ENCODE peak calls at places on chromosomes 11 and 22, in ten cellular contexts. Y, I, M, G, P, D, T, F, V and B are unnamed samples.

GRCh38 chr22:28620244-28620922 is 59.3 kb downstream of the TTC28 start:
- DNase-seq in D (no peak), G (no peak), I (peak; percentile 69), P (no peak), M (no peak), V (peak; percentile 29), T (no peak), F (peak; percentile 10), Y (no peak), B (no peak)

GRCh38 chr11:118622376-118623290 is 15.2 kb downstream of the PHLDB1 start:
- DNase-seq in D (peak; percentile 67), T (no peak), Y (peak; percentile 88), P (peak; percentile 76), F (peak; percentile 66), G (peak; percentile 40), I (peak; percentile 63), M (peak; percentile 16), V (peak; percentile 67), B (no peak)

GRCh38 chr11:132402056-132402684 is 1031.8 kb downstream of the NTM start:
- DNase-seq in P (no peak), M (peak; percentile 31), I (peak; percentile 42), Y (no peak), G (no peak), F (peak; percentile 40), V (peak; percentile 38), T (no peak), D (no peak), B (peak; percentile 2)

GRCh38 chr11:134312807-134313206 is 19.0 kb upstream of the GLB1L2 start:
- DNase-seq in M (no peak), P (no peak), Y (no peak), T (no peak), V (no peak), D (no peak), I (no peak), G (no peak), F (no peak), B (no peak)

GRCh38 chr11:86508604-86509471 is 134.2 kb downstream of the CCDC81 start:
- DNase-seq in G (no peak), V (no peak), D (no peak), T (no peak), F (no peak), M (no peak), I (peak; percentile 40), P (no peak), Y (no peak), B (no peak)

GRCh38 chr22:17228725-17229126 is 9.5 kb upstream of the ADA2 start:
- DNase-seq in T (no peak), G (no peak), V (no peak), F (no peak), Y (no peak), M (peak; percentile 59), D (no peak), I (no peak), P (no peak), B (no peak)

GRCh38 chr11:36352919-36353318 is 56.8 kb downstream of the PRR5L start:
- DNase-seq in G (no peak), M (no peak), V (no peak), Y (no peak), F (no peak), D (no peak), P (no peak), I (no peak), T (no peak), B (no peak)

GRCh38 chr11:118175031-118175531 is 1.4 kb downstream of the SCN2B start:
- DNase-seq in V (peak; percentile 18), P (no peak), F (peak; percentile 7), Y (no peak), I (peak; percentile 20), M (no peak), G (no peak), T (no peak), D (no peak), B (no peak)

GRCh38 chr11:110434952-110435779 is 5.4 kb downstream of the FDX1 start:
- DNase-seq in T (no peak), P (no peak), M (no peak), F (no peak), I (peak; percentile 24), V (peak; percentile 18), G (no peak), Y (no peak), D (no peak), B (no peak)
- TF ChIP-seq CTCF in T (no peak), P (peak; percentile 27), M (peak; percentile 10), F (peak; percentile 14), I (peak; percentile 24), V (no peak), G (no peak), Y (no peak), D (no peak), B (peak; percentile 22)

GRCh38 chr11:112291191-112291590 is 30.5 kb upstream of the PLET1 start:
- DNase-seq in P (no peak), V (no peak), Y (no peak), D (no peak), T (no peak), G (no peak), I (no peak), M (no peak), F (no peak), B (no peak)
- H3K4me3 ChIP-seq in P (no peak overlapping the region), V (no peak overlapping the region), Y (no peak overlapping the region), D (no peak overlapping the region), T (peak overlapping the region; percentile 84), G (no peak overlapping the region), I (peak overlapping the region; percentile 6), M (no peak overlapping the region), F (no peak overlapping the region), B (no peak overlapping the region)

DNA sequence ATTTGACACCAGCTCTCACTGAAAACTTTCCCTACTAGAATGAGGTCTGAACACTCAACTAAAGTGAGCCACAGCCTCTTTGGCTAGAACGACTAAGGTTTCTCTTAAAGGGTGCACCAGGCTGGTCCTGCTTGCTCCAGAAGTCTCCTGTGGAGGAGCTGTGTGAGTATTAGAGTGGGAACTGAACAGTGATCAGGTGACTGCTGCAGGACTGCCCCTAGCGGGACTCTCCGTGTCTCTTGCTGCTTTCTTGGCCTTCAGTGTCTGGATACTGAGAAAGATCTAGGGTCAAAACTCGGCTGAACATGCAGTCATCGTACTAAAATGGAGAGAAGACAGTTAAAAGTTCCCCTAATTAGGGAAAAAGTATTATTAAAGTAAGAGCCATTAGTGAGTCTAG is 34.6 kb downstream of the FAM118A start:
- DNase-seq in D (no peak), T (no peak), Y (no peak), G (no peak), M (no peak), F (peak; percentile 31), V (no peak), P (no peak), I (peak; percentile 34), B (no peak)
- TF ChIP-seq CTCF in D (no peak), T (no peak), Y (no peak), G (no peak), M (no peak), F (peak; percentile 25), V (no peak), P (no peak), I (peak; percentile 33), B (no peak)

GRCh38 chr22:33842006-33842354 is 78.3 kb downstream of the LARGE1 start:
- DNase-seq in F (no peak), T (no peak), Y (no peak), M (no peak), G (no peak), P (no peak), V (no peak), I (no peak), D (no peak), B (no peak)
- H3K4me3 ChIP-seq in F (no peak overlapping the region), T (peak overlapping the region; percentile 52), Y (no peak overlapping the region), M (no peak overlapping the region), G (no peak overlapping the region), P (no peak overlapping the region), V (no peak overlapping the region), I (no peak overlapping the region), D (no peak overlapping the region), B (no peak overlapping the region)

GRCh38 chr11:69899957-69900821 is 81.0 kb upstream of the FGF3 start:
- DNase-seq in V (no peak), I (no peak), M (no peak), Y (peak; percentile 84), G (no peak), F (no peak), P (no peak), D (no peak), T (no peak), B (no peak)
- TF ChIP-seq CTCF in V (no peak), I (no peak), M (no peak), Y (no peak), G (no peak), F (no peak), P (no peak), D (no peak), T (no peak), B (no peak)

GRCh38 chr22:39220897-39221850 is 23.6 kb downstream of the PDGFB start:
- DNase-seq in T (no peak), D (no peak), P (peak; percentile 36), F (peak; percentile 88), Y (no peak), I (peak; percentile 88), V (peak; percentile 90), G (no peak), M (no peak), B (peak; percentile 33)
- H3K4me3 ChIP-seq in T (no peak overlapping the region), D (no peak overlapping the region), P (no peak overlapping the region), F (no peak overlapping the region), Y (no peak overlapping the region), I (no peak overlapping the region), V (no peak overlapping the region), G (no peak overlapping the region), M (no peak overlapping the region), B (no peak overlapping the region)